ENCODE peak calls at places on chromosomes 3 and 15, in five cellular contexts. Z is uterus, G is psoas muscle, B is right cardiac atrium, Y is right atrium auricular region. V is an unnamed sample.
A peak's percentile ranks its signal among the peaks of the same experiment; 100 is the strongest.

GRCh38 chr15:101472033-101472432 is 17.5 kb downstream of the PCSK6 start:
- DNase-seq in Z (no peak), G (no peak), B (no peak), Y (no peak), V (no peak)

GRCh38 chr3:35484939-35485605 is 154.3 kb upstream of the ARPP21 start:
- DNase-seq in Z (no peak), G (no peak), B (no peak), Y (no peak), V (no peak)

GRCh38 chr3:194814878-194815357 is 129.2 kb downstream of the FAM43A start:
- DNase-seq in Z (no peak), G (no peak), B (no peak), Y (no peak), V (no peak)

GRCh38 chr15:99050328-99050980 is 42.9 kb upstream of the PGPEP1L start:
- DNase-seq in Z (no peak), G (no peak), B (no peak), Y (no peak), V (no peak)

GRCh38 chr3:197680955-197681521 is 55.7 kb downstream of the RUBCN start:
- DNase-seq in Z (no peak), G (no peak), B (no peak), Y (no peak), V (no peak)

GRCh38 chr3:149783576-149783975 is 8.8 kb downstream of the ANKUB1 start:
- DNase-seq in Z (no peak), G (no peak), B (no peak), Y (no peak), V (no peak)

GRCh38 chr3:122800838-122801237 is 6.0 kb downstream of the SLC49A4 start:
- DNase-seq in Z (no peak), G (no peak), B (no peak), Y (no peak), V (no peak)

GRCh38 chr15:56719774-56720555 is 13.3 kb downstream of the ZNF280D start:
- DNase-seq in Z (no peak), G (no peak), B (no peak), Y (no peak), V (no peak)

GRCh38 chr3:160196511-160197104 is 28.6 kb upstream of the C3orf80 start:
- DNase-seq in Z (no peak), G (no peak), B (peak; percentile 82), Y (peak; percentile 87), V (no peak)

GRCh38 chr3:7504886-7505775 is 644.2 kb downstream of the GRM7 start:
- DNase-seq in Z (no peak), G (peak; percentile 42), B (peak; percentile 34), Y (no peak), V (peak; percentile 17)

GRCh38 chr15:40337597-40337996 is 3.1 kb downstream of the CCDC9B start:
- DNase-seq in Z (peak; percentile 50), G (peak; percentile 57), B (no peak), Y (no peak), V (no peak)

GRCh38 chr15:40340038-40340739 is 550 bp downstream of the CCDC9B start:
- DNase-seq in Z (peak; percentile 87), G (peak; percentile 95), B (peak; percentile 85), Y (peak; percentile 77), V (peak; percentile 89)

GRCh38 chr15:40339621-40339945 is 1.2 kb downstream of the CCDC9B start:
- DNase-seq in Z (no peak), G (no peak), B (no peak), Y (no peak), V (no peak)

GRCh38 chr15:40338041-40338657 is 2.6 kb downstream of the CCDC9B start:
- DNase-seq in Z (peak; percentile 55), G (peak; percentile 82), B (peak; percentile 82), Y (peak; percentile 78), V (no peak)

GRCh38 chr15:40338921-40339620 is 1.7 kb downstream of the CCDC9B start:
- DNase-seq in Z (peak; percentile 56), G (peak; percentile 82), B (peak; percentile 47), Y (no peak), V (no peak)
- H3K4me1 ChIP-seq in Z (peaks cover 7% of the 10 kb centered on the region), G (peaks cover 73% of the 10 kb centered on the region), B (peaks cover 24% of the 10 kb centered on the region), Y (no peaks in the 10 kb centered on the region), V (peaks cover 47% of the 10 kb centered on the region)

GRCh38 chr3:56294316-56294715 is 174.0 kb downstream of the ERC2 start:
- DNase-seq in Z (no peak), G (no peak), B (no peak), Y (no peak), V (no peak)

GRCh38 chr3:56291244-56291680 is 177.0 kb downstream of the ERC2 start:
- DNase-seq in Z (no peak), G (no peak), B (no peak), Y (no peak), V (no peak)

GRCh38 chr3:56288258-56288657 is 180.0 kb downstream of the ERC2 start:
- DNase-seq in Z (no peak), G (no peak), B (no peak), Y (no peak), V (no peak)

GRCh38 chr3:56291953-56292352 is 176.3 kb downstream of the ERC2 start:
- DNase-seq in Z (no peak), G (no peak), B (no peak), Y (no peak), V (no peak)

DNA sequence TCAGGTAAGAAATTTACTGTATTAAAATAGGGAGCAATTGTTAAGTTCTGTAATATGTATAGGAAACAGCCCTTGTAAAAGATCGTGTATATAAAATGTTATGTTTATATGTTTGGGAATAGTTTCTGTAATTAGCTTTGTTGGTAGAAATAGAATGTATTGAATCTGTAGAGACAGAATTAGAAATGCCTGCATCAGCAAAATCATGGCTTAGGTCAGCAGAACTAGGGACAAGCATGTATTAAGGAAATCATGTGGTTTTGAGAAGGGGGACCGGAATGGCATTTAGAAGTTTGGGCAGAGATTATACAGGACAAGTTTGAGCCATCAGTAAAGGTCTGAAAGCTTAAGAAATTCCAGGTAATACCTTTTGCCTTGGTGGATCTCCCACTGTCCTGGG is 177.9 kb downstream of the ERC2 start:
- DNase-seq in Z (no peak), G (no peak), B (no peak), Y (no peak), V (no peak)
- H3K4me1 ChIP-seq in Z (no peaks in the 10 kb centered on the region), G (no peaks in the 10 kb centered on the region), B (no peaks in the 10 kb centered on the region), Y (no peaks in the 10 kb centered on the region), V (no peaks in the 10 kb centered on the region)

GRCh38 chr15:65060641-65061397 is 7.0 kb downstream of the RASL12 start:
- DNase-seq in Z (no peak), G (no peak), B (peak; percentile 83), Y (peak; percentile 79), V (peak; percentile 76)

GRCh38 chr15:65059931-65060596 is 7.7 kb downstream of the RASL12 start:
- DNase-seq in Z (no peak), G (no peak), B (no peak), Y (no peak), V (no peak)

GRCh38 chr15:65062061-65062460 is 5.7 kb downstream of the RASL12 start:
- DNase-seq in Z (no peak), G (no peak), B (no peak), Y (no peak), V (no peak)

GRCh38 chr15:65059369-65059750 is 8.4 kb downstream of the RASL12 start:
- DNase-seq in Z (no peak), G (no peak), B (no peak), Y (no peak), V (no peak)

GRCh38 chr15:65062726-65063125 is 5.1 kb downstream of the RASL12 start:
- DNase-seq in Z (no peak), G (no peak), B (no peak), Y (no peak), V (no peak)
- H3K4me1 ChIP-seq in Z (peaks cover 9% of the 10 kb centered on the region), G (no peaks in the 10 kb centered on the region), B (peaks cover 28% of the 10 kb centered on the region), Y (peaks cover 4% of the 10 kb centered on the region), V (peaks cover 11% of the 10 kb centered on the region)

GRCh38 chr3:98890181-98890882 is 11.2 kb downstream of the DCBLD2 start:
- DNase-seq in Z (no peak), G (no peak), B (no peak), Y (no peak), V (no peak)

GRCh38 chr3:98892263-98892662 is 9.2 kb downstream of the DCBLD2 start:
- DNase-seq in Z (no peak), G (no peak), B (no peak), Y (no peak), V (no peak)

GRCh38 chr3:98887684-98888083 is 13.8 kb downstream of the DCBLD2 start:
- DNase-seq in Z (no peak), G (no peak), B (no peak), Y (no peak), V (no peak)

GRCh38 chr3:98893740-98894139 is 7.8 kb downstream of the DCBLD2 start:
- DNase-seq in Z (no peak), G (no peak), B (no peak), Y (no peak), V (no peak)

GRCh38 chr3:98890960-98891910 is 10.3 kb downstream of the DCBLD2 start:
- DNase-seq in Z (no peak), G (no peak), B (no peak), Y (no peak), V (no peak)
- H3K4me1 ChIP-seq in Z (peaks cover 8% of the 10 kb centered on the region), G (peaks cover 20% of the 10 kb centered on the region), B (peaks cover 12% of the 10 kb centered on the region), Y (no peaks in the 10 kb centered on the region), V (peaks cover 30% of the 10 kb centered on the region)

DNA sequence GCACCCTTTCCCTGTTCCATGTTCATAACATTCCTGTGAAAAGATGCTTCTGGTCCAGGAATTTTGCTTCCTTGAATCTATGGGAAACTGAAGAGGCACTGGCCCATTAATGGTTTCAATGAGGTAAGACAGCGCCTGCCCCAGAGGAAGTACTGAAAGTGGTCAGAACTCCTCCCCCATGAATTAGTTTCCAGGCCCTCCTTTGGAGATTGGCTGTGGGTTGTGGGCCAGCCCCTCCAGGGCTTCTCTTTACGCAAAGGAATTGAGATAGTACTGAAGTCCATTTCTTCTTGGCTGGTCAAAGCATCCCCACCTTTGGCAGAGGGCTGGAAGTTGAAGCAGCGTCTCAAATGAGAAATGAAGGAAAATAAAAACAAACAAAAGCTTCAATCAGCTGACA is 175.5 kb downstream of the POLR2M start:
- DNase-seq in Z (no peak), G (no peak), B (no peak), Y (no peak), V (no peak)
- H3K4me1 ChIP-seq in Z (no peaks in the 10 kb centered on the region), G (no peaks in the 10 kb centered on the region), B (no peaks in the 10 kb centered on the region), Y (no peaks in the 10 kb centered on the region), V (no peaks in the 10 kb centered on the region)

GRCh38 chr3:43009547-43009946 is 30.4 kb downstream of the GASK1A start:
- DNase-seq in Z (no peak), G (no peak), B (no peak), Y (no peak), V (no peak)
- H3K4me1 ChIP-seq in Z (no peaks in the 10 kb centered on the region), G (no peaks in the 10 kb centered on the region), B (no peaks in the 10 kb centered on the region), Y (no peaks in the 10 kb centered on the region), V (no peaks in the 10 kb centered on the region)

DNA sequence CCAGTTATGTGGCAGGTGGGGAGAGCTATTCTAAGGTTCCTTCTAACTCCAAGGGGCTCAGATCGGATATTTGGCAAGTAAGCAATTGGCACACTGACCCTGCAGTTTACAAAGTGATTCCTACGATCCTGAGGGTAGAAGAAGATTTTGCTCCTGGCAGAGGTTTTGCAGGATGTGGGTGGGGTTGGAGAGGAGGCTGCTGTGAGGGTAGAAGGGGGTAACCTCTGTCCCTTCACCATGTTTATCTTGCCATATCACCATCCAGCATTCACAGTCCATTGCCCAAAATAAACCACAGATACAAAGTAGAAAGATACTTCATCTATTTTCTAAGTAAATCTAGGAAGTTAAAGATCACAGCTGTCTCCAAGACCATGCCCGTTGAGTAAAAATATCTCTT is 51.5 kb downstream of the LIPC start:
- DNase-seq in Z (no peak), G (no peak), B (no peak), Y (no peak), V (no peak)
- H3K4me1 ChIP-seq in Z (no peaks in the 10 kb centered on the region), G (no peaks in the 10 kb centered on the region), B (peaks cover 2% of the 10 kb centered on the region), Y (no peaks in the 10 kb centered on the region), V (no peaks in the 10 kb centered on the region)